ENCODE peak calls at places on chromosomes 3 and 15, in seven cellular contexts. H is mammary epithelial cell, A is SK-N-SH, U is HepG2, K is astrocyte, F is endothelial cell of umbilical vein, O is trophoblast cell. Z is an unnamed sample. For H3K27me3, the result is how much of the 10 kb centered on the place peaks cover.

GRCh38 chr3:155664922-155665695 is 79.8 kb downstream of the PLCH1 start:
- DNase-seq in U (peak), H (peak), K (peak), O (no peak), A (no peak), F (no peak), Z (no peak)

GRCh38 chr3:125045194-125045593 is 10.6 kb downstream of the HEG1 start:
- DNase-seq in U (no peak), H (no peak), K (no peak), O (no peak), A (no peak), F (no peak), Z (no peak)

GRCh38 chr3:41209646-41210045 is 10.3 kb downstream of the CTNNB1 start:
- DNase-seq in U (no peak), A (no peak), K (no peak), H (no peak), O (peak), F (no peak), Z (no peak)

GRCh38 chr15:57875347-57875746 is 168.8 kb downstream of the POLR2M start:
- DNase-seq in O (no peak), K (no peak), U (no peak), H (no peak), A (no peak), F (no peak), Z (no peak)

GRCh38 chr15:71921191-71921590 is 110.8 kb downstream of the NR2E3 start:
- DNase-seq in U (no peak), K (no peak), A (no peak), F (no peak), H (peak), O (no peak), Z (no peak)

GRCh38 chr15:45943255-45943654 is 308.4 kb downstream of the SQOR start:
- DNase-seq in A (no peak), H (no peak), F (no peak), K (no peak), O (no peak), U (peak), Z (no peak)

GRCh38 chr3:106261915-106262683 is 393.3 kb upstream of the CBLB start:
- DNase-seq in H (peak), U (no peak), F (no peak), K (peak), A (no peak), O (peak), Z (no peak)

GRCh38 chr3:187062526-187063177 is 76.6 kb downstream of the RPL39L start:
- DNase-seq in U (peak), A (no peak), K (peak), F (no peak), H (peak), O (peak), Z (peak)

GRCh38 chr3:4721511-4721911 is 228.4 kb downstream of the ITPR1 start:
- DNase-seq in F (no peak), A (no peak), K (peak), H (peak), O (peak), U (no peak), Z (peak)

GRCh38 chr3:43081796-43082195 is 24.1 kb downstream of the POMGNT2 start:
- DNase-seq in O (no peak), A (no peak), K (no peak), U (no peak), F (no peak), H (no peak), Z (no peak)

GRCh38 chr15:75836953-75837321 is 6.3 kb upstream of the UBE2Q2 start:
- DNase-seq in A (no peak), H (peak), K (peak), F (peak), O (no peak), U (no peak), Z (no peak)

GRCh38 chr3:40387001-40387894 is at the start of gene ENTPD3:
- DNase-seq in K (no peak), H (peak), U (no peak), F (peak), A (peak), O (peak), Z (peak)

GRCh38 chr15:32651229-32651837 is 9.8 kb downstream of the SCG5 start:
- DNase-seq in O (peak), H (peak), U (peak), K (no peak), A (peak), F (peak), Z (peak)

GRCh38 chr3:113275876-113276580 is 64.7 kb downstream of the BOC start:
- DNase-seq in U (peak), K (peak), A (no peak), H (peak), F (peak), O (peak), Z (peak)

GRCh38 chr15:68205949-68206539 is 912 bp upstream of the CALML4 start:
- DNase-seq in O (no peak), H (no peak), K (no peak), A (no peak), F (peak), U (no peak), Z (no peak)

GRCh38 chr3:64150527-64151238 is 74.6 kb downstream of the PRICKLE2 start:
- DNase-seq in F (peak), O (peak), H (no peak), U (peak), K (peak), A (peak), Z (peak)
- H3K27me3 ChIP-seq in F (under half), O (under half), H (under half), U (under half), K (under half), A (under half), Z (under half)

GRCh38 chr3:54357307-54357706 is 235.0 kb downstream of the CACNA2D3 start:
- DNase-seq in H (no peak), O (no peak), K (no peak), A (no peak), U (no peak), F (no peak), Z (no peak)
- H3K27ac ChIP-seq in H (no peak), O (no peak), K (no peak), A (no peak), U (no peak), F (no peak), Z (no peak)

DNA sequence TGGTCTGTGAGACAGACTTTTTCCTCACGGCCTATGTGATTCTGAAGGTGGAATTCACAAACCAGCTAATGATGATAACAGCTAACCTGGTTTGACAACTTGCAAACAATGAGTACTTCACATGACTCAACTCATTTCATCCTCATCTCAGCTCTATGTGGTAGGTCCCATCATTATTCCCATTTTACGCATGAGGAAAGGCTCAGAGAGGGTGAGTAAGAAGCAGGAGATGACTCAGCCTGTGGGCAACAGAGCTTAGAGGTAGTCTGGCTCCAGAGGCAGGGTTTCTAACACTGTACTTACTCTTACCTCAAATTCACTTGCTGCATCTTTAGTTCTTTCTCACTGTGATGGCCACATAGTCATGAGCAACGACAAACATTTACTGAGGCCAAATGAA is 25.8 kb upstream of the PSMD6 start:
- DNase-seq in A (no peak), U (no peak), O (peak), F (peak), H (peak), K (peak), Z (no peak)
- H3K4me2 ChIP-seq in A (no peak), U (no peak), O (no peak), F (no peak), H (no peak), K (peak), Z (no peak)

GRCh38 chr3:13791501-13792490 is 88.1 kb downstream of the WNT7A start:
- DNase-seq in U (no peak), O (no peak), H (no peak), K (no peak), A (peak), F (no peak), Z (no peak)
- H3K27me3 ChIP-seq in U (half or more), O (under half), H (under half), K (under half), A (under half), F (under half), Z (under half)

GRCh38 chr3:30184102-30184810 is 422.1 kb upstream of the TGFBR2 start:
- DNase-seq in H (no peak), F (no peak), O (peak), U (no peak), K (no peak), A (no peak), Z (no peak)

GRCh38 chr3:30183421-30183820 is 423.0 kb upstream of the TGFBR2 start:
- DNase-seq in A (no peak), H (no peak), O (peak), U (no peak), K (no peak), F (no peak), Z (no peak)

GRCh38 chr3:30181546-30181945 is 424.9 kb upstream of the TGFBR2 start:
- DNase-seq in H (no peak), U (no peak), O (no peak), K (no peak), F (no peak), A (no peak), Z (no peak)

GRCh38 chr3:30185872-30186271 is 420.5 kb upstream of the TGFBR2 start:
- DNase-seq in F (no peak), O (no peak), H (no peak), U (no peak), K (no peak), A (no peak), Z (no peak)

DNA sequence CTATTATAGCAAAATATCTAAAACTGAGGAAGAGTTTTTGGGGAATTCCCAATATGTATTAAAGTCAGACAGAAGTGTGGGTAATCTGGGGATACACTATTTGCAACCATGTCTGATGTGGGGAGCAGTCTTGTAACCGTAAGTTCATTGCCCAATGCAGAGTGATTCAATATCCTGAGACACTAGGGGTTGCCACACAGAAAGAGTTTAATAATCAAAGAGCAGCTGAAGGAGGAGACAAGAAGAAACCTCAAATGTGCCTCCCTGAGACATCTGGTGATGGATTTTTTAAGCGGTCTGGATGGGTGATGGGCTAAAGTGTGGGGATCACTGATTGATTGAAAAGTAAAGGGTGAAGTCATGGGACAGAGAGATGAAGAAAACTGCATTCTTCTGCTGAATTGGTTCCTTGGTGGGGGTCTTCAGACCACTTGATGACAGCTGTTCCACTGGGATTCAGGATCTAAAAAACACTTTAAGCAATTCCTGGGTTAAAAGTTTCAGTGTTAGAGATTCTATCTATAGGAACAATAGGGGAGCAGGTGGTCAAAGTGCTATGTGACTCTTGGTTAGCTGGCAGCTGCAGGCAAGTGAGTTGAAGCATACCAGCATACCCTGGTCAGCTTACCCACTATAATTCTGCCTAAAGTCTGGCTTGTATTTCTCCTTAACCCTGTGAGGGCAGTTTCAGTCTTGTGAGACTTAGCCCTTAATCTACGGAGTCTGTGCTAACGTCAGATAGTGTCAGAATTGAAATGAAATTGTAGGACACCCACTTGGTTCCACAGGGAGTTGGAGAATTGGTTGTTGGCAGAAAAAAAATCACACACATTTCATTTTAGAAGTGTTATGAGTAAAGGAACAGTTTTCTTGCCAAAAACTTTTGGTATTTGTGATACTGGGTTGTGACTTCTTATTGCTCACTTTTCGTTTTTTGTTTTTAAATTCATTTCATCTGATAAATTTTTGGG is 425.8 kb upstream of the TGFBR2 start:
- DNase-seq in F (no peak), K (no peak), O (peak), U (no peak), A (no peak), H (peak), Z (no peak)
- H3K27ac ChIP-seq in F (no peak), K (no peak), O (no peak), U (no peak), A (no peak), H (no peak), Z (no peak)

DNA sequence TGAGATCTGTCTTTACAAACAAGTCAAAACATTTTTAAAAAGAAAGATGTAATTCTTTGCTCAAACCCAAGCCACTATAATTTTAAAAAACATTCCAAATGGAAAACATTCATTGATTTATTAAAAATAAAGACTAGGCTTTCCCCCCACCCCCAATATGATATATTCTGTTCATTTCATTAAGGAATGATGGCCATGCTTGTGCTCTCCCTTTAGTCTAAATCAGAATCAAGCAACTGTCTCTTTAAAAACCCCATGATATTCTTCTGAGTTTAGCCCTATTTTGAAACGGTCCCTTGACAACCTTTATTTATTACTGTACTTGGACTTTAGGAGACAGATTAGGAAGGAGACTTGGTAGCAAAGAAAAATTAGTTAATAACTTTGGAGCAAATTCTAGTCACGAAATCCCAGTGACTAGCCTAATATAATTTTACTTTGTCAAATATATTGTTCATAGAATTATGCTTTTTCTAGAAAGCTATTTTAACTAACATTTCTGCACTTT is 38.4 kb downstream of the TSC22D2 start:
- DNase-seq in H (no peak), A (no peak), K (no peak), U (no peak), O (no peak), F (no peak), Z (no peak)
- H3K4me2 ChIP-seq in H (no peak), A (peak), K (no peak), U (no peak), O (no peak), F (peak), Z (no peak)

GRCh38 chr3:14649466-14649865 is 2.1 kb upstream of the CCDC174 start:
- DNase-seq in O (no peak), U (no peak), A (no peak), F (no peak), H (no peak), K (no peak), Z (no peak)
- H3K27me3 ChIP-seq in O (under half), U (under half), A (under half), F (under half), H (under half), K (under half), Z (under half)